ENCODE peak calls at places on chromosomes 2 and 18, in four cellular contexts. X is mesothelial cell of epicardium, A is COR-L47, L is sciatic nerve. Z is an unnamed sample.

GRCh38 chr2:216830346-216830745 is 29.5 kb downstream of the TNP1 start:
- DNase-seq in L (no peak), A (peak), X (no peak), Z (peak)

GRCh38 chr2:98461650-98462049 is 17.0 kb downstream of the INPP4A start:
- DNase-seq in X (no peak), A (no peak), L (no peak), Z (no peak)

GRCh38 chr2:205117125-205117524 is 565.2 kb upstream of the NRP2 start:
- DNase-seq in X (no peak), L (no peak), A (no peak), Z (no peak)

GRCh38 chr2:56589194-56589593 is 405.4 kb downstream of the CCDC85A start:
- DNase-seq in L (no peak), A (no peak), X (no peak), Z (no peak)

GRCh38 chr2:224359569-224359968 is 42.3 kb downstream of the FAM124B start:
- DNase-seq in X (no peak), A (peak), L (no peak), Z (no peak)

GRCh38 chr2:16487686-16488085 is 177.9 kb downstream of the CYRIA start:
- DNase-seq in X (no peak), A (no peak), L (no peak), Z (no peak)

GRCh38 chr2:235009081-235009480 is 57.3 kb downstream of the SH3BP4 start:
- DNase-seq in X (no peak), L (no peak), A (no peak), Z (no peak)

GRCh38 chr2:205546417-205546816 is 135.9 kb upstream of the NRP2 start:
- DNase-seq in X (no peak), A (no peak), L (no peak), Z (no peak)

GRCh38 chr2:95719473-95720060 is 127.8 kb downstream of the TRIM43 start:
- DNase-seq in L (no peak), A (no peak), X (no peak), Z (no peak)

GRCh38 chr18:76354348-76354747 is 140.7 kb downstream of the ZNF516 start:
- DNase-seq in L (no peak), A (no peak), X (no peak), Z (no peak)

GRCh38 chr2:33620-34019 is 12.7 kb downstream of the FAM110C start:
- DNase-seq in A (no peak), X (no peak), L (no peak), Z (no peak)

GRCh38 chr18:11760498-11761158 is 71.6 kb downstream of the GNAL start:
- DNase-seq in A (no peak), X (no peak), L (no peak), Z (no peak)

GRCh38 chr18:74370163-74370562 is 54.5 kb downstream of the C18orf63 start:
- DNase-seq in A (no peak), X (no peak), L (no peak), Z (no peak)

GRCh38 chr2:223510713-223511112 is 91.4 kb downstream of the SCG2 start:
- DNase-seq in A (no peak), X (no peak), L (no peak), Z (no peak)

GRCh38 chr2:176710657-176711197 is 441.5 kb downstream of the MTX2 start:
- DNase-seq in L (no peak), X (no peak), A (peak), Z (no peak)

GRCh38 chr2:85864654-85865053 is 24.1 kb downstream of the ST3GAL5 start:
- DNase-seq in A (no peak), X (no peak), L (no peak), Z (no peak)

GRCh38 chr2:160062283-160063005 is at the start of gene PLA2R1:
- DNase-seq in A (no peak), X (peak), L (peak), Z (no peak)

GRCh38 chr2:24327988-24328387 is 32.3 kb downstream of the ITSN2 start:
- DNase-seq in A (no peak), L (no peak), X (no peak), Z (no peak)

GRCh38 chr2:120780402-120780801 is 44.7 kb downstream of the GLI2 start:
- DNase-seq in X (no peak), L (no peak), A (no peak), Z (no peak)

GRCh38 chr2:202278036-202278760 is 12.6 kb downstream of the NOP58 start:
- DNase-seq in A (no peak), L (no peak), X (no peak), Z (no peak)

GRCh38 chr18:54267688-54268087 is 1.6 kb upstream of the POLI start:
- DNase-seq in A (no peak), X (no peak), L (no peak), Z (no peak)

GRCh38 chr18:21257383-21257782 is 15.4 kb downstream of the GREB1L start:
- DNase-seq in X (no peak), L (no peak), A (no peak), Z (no peak)

GRCh38 chr2:219386532-219387280 is 1.0 kb downstream of the DNPEP start:
- DNase-seq in L (no peak), A (no peak), X (no peak), Z (no peak)

GRCh38 chr2:10493636-10494281 is 45.6 kb upstream of the ODC1 start:
- DNase-seq in A (no peak), X (no peak), L (peak), Z (peak)

GRCh38 chr18:58407649-58408407 is 221.1 kb downstream of the ALPK2 start:
- DNase-seq in X (no peak), L (no peak), A (no peak), Z (no peak)

GRCh38 chr2:127596311-127597045 is 49.5 kb upstream of the GPR17 start:
- DNase-seq in L (no peak), X (no peak), A (no peak), Z (no peak)

GRCh38 chr2:43521568-43521967 is 74.3 kb downstream of the THADA start:
- DNase-seq in X (no peak), L (no peak), A (no peak), Z (no peak)

Z was measured in DMS153.